ENCODE peak calls at places on chromosome 4, in five cellular contexts. One of them, this sample, is unnamed.

GRCh38 chr4:95534032-95534431 is 14.7 kb downstream of the UNC5C start:
- DNase-seq in stimulated activated naive CD4-positive, alpha-beta T cell: no peak
- DNase-seq in lung microvascular endothelial cell: no peak
- DNase-seq in iris pigment epithelial cell: no peak
- DNase-seq in nephron progenitor cell: no peak
- DNase-seq in this sample: no peak

GRCh38 chr4:163679189-163679588 is 184.7 kb downstream of the TMA16 start:
- DNase-seq in nephron progenitor cell: no peak
- DNase-seq in stimulated activated naive CD4-positive, alpha-beta T cell: no peak
- DNase-seq in lung microvascular endothelial cell: no peak
- DNase-seq in iris pigment epithelial cell: peak
- DNase-seq in this sample: no peak

GRCh38 chr4:141130947-141131545 is 2.2 kb downstream of the RNF150 start:
- DNase-seq in stimulated activated naive CD4-positive, alpha-beta T cell: no peak
- DNase-seq in iris pigment epithelial cell: no peak
- DNase-seq in nephron progenitor cell: no peak
- DNase-seq in lung microvascular endothelial cell: no peak
- DNase-seq in this sample: no peak

GRCh38 chr4:26116057-26116456 is 202.0 kb downstream of the SMIM20 start:
- DNase-seq in iris pigment epithelial cell: peak
- DNase-seq in lung microvascular endothelial cell: no peak
- DNase-seq in nephron progenitor cell: no peak
- DNase-seq in stimulated activated naive CD4-positive, alpha-beta T cell: no peak
- DNase-seq in this sample: no peak

GRCh38 chr4:53637348-53637747 is 46.1 kb upstream of the LNX1 start:
- DNase-seq in nephron progenitor cell: no peak
- DNase-seq in iris pigment epithelial cell: no peak
- DNase-seq in stimulated activated naive CD4-positive, alpha-beta T cell: no peak
- DNase-seq in lung microvascular endothelial cell: no peak
- DNase-seq in this sample: no peak

GRCh38 chr4:40255722-40256281 is 59.0 kb downstream of the RHOH start:
- DNase-seq in iris pigment epithelial cell: peak
- DNase-seq in lung microvascular endothelial cell: peak
- DNase-seq in stimulated activated naive CD4-positive, alpha-beta T cell: no peak
- DNase-seq in nephron progenitor cell: no peak
- DNase-seq in this sample: peak

GRCh38 chr4:147340111-147340510 is 140.8 kb upstream of the EDNRA start:
- DNase-seq in nephron progenitor cell: no peak
- DNase-seq in lung microvascular endothelial cell: peak
- DNase-seq in iris pigment epithelial cell: peak
- DNase-seq in stimulated activated naive CD4-positive, alpha-beta T cell: no peak
- DNase-seq in this sample: no peak

GRCh38 chr4:86218721-86219481 is 141.0 kb downstream of the MAPK10 start:
- DNase-seq in stimulated activated naive CD4-positive, alpha-beta T cell: no peak
- DNase-seq in nephron progenitor cell: no peak
- DNase-seq in iris pigment epithelial cell: peak
- DNase-seq in lung microvascular endothelial cell: no peak
- DNase-seq in this sample: no peak

GRCh38 chr4:6369924-6370645 is 100.4 kb downstream of the WFS1 start:
- DNase-seq in iris pigment epithelial cell: no peak
- DNase-seq in nephron progenitor cell: peak
- DNase-seq in stimulated activated naive CD4-positive, alpha-beta T cell: no peak
- DNase-seq in lung microvascular endothelial cell: no peak
- DNase-seq in this sample: no peak